ENCODE peak calls at places on chromosomes 12 and 14, in eight cellular contexts. F is HFFc6, Y is GM12865, A is cardiac muscle cell, P is WTC11, M is upper lobe of right lung, Z is psoas muscle, T is HFF-Myc. W is an unnamed sample.
A peak's percentile ranks its signal among the peaks of the same experiment; 100 is the strongest.

GRCh38 chr12:26786491-26787124 is 46.4 kb downstream of the ITPR2 start:
- DNase-seq in F (no peak), Y (no peak), A (no peak), P (no peak), M (no peak), Z (no peak), T (no peak), W (no peak)

GRCh38 chr14:35122696-35123387 is 490 bp downstream of the PRORP start:
- DNase-seq in F (peak; percentile 10), Y (no peak), A (peak; percentile 52), P (no peak), M (no peak), Z (no peak), T (peak; percentile 27), W (no peak)

GRCh38 chr12:113056631-113057488 is at the start of gene DTX1:
- DNase-seq in F (no peak), Y (no peak), A (peak; percentile 21), P (no peak), M (peak; percentile 66), Z (peak; percentile 44), T (no peak), W (peak; percentile 41)

GRCh38 chr12:8860165-8860961 is 37.9 kb downstream of the A2ML1 start:
- DNase-seq in F (peak; percentile 20), Y (peak; percentile 62), A (peak; percentile 60), P (peak; percentile 64), M (no peak), Z (peak; percentile 35), T (peak; percentile 22), W (peak; percentile 50)

GRCh38 chr14:92436115-92436776 is 77.3 kb upstream of the RIN3 start:
- DNase-seq in F (no peak), Y (no peak), A (no peak), P (no peak), M (no peak), Z (no peak), T (no peak), W (no peak)

GRCh38 chr12:132238487-132239248 is 90.7 kb downstream of the GALNT9 start:
- DNase-seq in F (no peak), Y (no peak), A (peak; percentile 11), P (no peak), M (no peak), Z (no peak), T (no peak), W (peak; percentile 38)

GRCh38 chr14:99790978-99791376 is 2.2 kb upstream of the EML1 start:
- DNase-seq in F (no peak), Y (no peak), A (no peak), P (no peak), M (peak; percentile 73), Z (no peak), T (no peak), W (no peak)

GRCh38 chr12:109998904-109999648 is at the start of gene ANKRD13A:
- DNase-seq in F (peak; percentile 91), Y (peak; percentile 99), A (peak; percentile 98), P (peak; percentile 85), M (peak; percentile 93), Z (peak; percentile 90), T (peak; percentile 92), W (peak; percentile 92)

GRCh38 chr12:131895640-131896079 is 1.2 kb downstream of the ULK1 start:
- DNase-seq in F (no peak), Y (no peak), A (no peak), P (no peak), M (no peak), Z (no peak), T (no peak), W (peak; percentile 35)

GRCh38 chr12:43758247-43758727 is 303 bp downstream of the PUS7L start:
- DNase-seq in F (no peak), Y (no peak), A (peak; percentile 46), P (peak; percentile 16), M (peak; percentile 66), Z (peak; percentile 18), T (no peak), W (no peak)

GRCh38 chr14:93906341-93907329 is 20.5 kb upstream of the FAM181A start:
- DNase-seq in F (peak; percentile 16), Y (peak; percentile 72), A (peak; percentile 52), P (peak; percentile 84), M (peak; percentile 77), Z (no peak), T (no peak), W (peak; percentile 82)

DNA sequence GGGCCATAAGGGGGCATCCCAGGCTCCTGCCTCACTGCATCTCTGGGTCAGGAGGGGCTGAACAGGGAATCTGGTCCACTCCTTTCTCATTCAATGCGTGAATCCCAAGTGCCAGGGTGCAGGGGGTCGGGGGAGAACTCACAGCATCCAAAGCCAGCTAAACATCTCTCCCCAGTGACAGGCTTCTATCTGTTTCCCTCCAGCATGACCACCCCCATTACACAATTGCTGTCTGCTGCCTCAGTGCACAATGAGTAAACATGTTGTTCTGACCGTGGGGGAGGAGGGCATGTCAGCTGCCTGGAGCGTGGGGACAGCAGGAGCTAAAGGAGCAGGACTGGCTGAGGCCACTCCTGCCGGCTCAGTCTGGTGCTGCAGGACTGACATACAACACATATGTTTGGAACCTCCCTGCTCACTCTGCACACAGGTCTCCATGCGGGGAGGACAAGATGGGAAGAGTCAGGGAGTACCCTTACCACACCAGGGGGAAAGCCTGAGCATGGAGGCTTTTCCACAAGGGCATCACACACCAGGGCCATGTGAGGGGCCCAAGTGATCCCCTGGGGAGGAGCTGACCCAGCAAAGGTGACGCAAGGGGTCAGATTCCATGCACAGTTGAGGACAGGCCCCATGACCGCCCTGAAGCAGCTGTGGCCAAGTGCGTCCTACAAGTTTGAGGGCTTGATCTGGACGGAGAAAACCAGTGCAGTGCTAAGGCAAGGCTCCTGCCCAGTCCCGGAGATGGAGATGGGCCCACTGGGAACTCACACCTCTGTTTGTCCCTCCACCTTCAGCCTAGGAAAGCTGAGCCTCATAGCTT is 1.4 kb downstream of the TNS2 start:
- DNase-seq in F (peak; percentile 71), Y (no peak), A (peak; percentile 77), P (no peak), M (peak; percentile 82), Z (peak; percentile 84), T (no peak), W (no peak)
- TF ChIP-seq CTCF in F (peak; percentile 54), Y (no peak), A (peak; percentile 13), P (no peak), M (peak; percentile 20), Z (peak; percentile 30), T (no peak), W (no peak)

DNA sequence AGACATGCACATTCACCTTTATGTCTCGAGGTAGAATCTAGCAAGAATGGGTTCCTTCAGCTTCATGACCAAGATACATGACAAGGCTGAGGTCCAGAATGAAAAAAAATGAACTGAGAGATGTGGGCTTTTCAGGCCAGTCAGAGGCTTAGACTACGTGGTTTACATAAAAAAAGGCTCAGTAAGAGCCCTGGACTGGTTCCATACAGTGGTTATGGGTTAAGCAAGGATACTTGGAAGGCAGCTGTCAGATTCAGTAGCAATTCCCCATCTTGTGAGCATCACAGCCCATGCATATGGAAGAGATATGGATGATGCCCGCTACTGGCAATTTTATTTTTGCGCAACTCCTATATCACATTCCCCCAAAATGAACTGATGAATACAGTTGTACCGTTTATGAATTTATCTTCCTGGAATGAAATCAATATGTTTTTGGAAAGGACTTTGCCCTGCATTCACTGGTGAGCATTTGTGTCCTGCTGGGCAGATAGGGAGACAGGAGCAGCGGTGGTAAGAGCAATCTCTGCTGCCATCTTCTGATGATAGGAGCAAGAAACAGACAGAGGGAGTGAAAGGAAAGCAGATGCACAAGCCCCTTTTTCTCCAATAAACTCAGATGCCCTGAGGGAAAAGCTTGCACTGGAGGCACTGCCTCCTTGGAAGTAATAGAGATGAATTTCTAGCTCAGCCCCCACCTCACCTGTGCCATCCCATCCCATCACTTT is 280.4 kb downstream of the GALC start:
- DNase-seq in F (no peak), Y (no peak), A (no peak), P (no peak), M (no peak), Z (no peak), T (no peak), W (no peak)
- TF ChIP-seq CTCF in F (no peak), Y (no peak), A (no peak), P (no peak), M (no peak), Z (no peak), T (no peak), W (no peak)

DNA sequence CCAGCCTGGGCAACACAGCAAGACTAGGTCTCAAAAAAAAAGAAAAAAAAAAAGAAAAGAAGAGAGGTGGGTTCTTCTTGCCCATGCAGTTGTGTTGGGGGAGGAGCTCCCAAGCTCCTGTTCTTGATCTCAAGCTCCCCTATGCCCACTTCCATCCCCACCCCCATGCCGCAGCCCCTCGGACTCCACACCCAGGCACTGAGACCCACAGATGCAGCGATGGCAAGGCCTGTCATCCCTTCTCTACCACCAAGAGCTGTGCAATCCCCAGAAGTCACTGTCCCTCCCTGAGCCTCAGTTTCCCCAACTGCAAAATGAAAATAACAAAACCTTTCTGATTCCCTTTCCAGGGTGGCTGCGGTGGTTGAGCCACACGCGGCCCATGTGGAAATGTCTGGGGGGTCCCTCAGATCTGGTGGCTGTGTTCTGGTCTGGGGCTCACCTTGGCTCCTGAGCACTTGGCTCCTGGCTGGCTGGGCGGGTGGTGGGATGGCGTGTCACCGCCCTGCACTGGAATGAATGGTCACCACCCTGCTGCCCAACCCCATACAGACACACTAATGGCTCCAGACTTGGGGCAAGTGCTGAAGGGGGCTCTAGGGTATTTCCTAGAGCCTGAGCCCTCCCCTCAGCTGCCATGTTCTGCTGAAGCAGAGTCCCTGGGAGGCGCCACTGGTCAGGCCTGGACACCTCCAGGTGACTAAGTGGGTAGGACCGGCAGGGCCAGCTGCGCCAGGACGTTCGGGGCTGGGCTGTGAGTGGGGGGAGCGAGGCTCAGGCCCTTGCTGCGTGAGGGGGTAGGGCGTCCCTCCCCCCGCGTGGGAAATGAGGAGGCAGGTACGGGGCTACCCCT is 22.5 kb upstream of the KIF26A start:
- DNase-seq in F (no peak), Y (no peak), A (no peak), P (peak; percentile 24), M (peak; percentile 79), Z (peak; percentile 9), T (no peak), W (no peak)
- TF ChIP-seq CTCF in F (no peak), Y (no peak), A (no peak), P (no peak), M (no peak), Z (no peak), T (no peak), W (no peak)

GRCh38 chr12:2690348-2691000 is 104.3 kb upstream of the FKBP4 start:
- DNase-seq in F (no peak), Y (no peak), A (no peak), P (no peak), M (no peak), Z (no peak), T (no peak), W (no peak)

GRCh38 chr12:2689879-2690278 is 104.9 kb upstream of the FKBP4 start:
- DNase-seq in F (no peak), Y (no peak), A (no peak), P (no peak), M (no peak), Z (no peak), T (no peak), W (no peak)

GRCh38 chr12:2691340-2692111 is 103.2 kb upstream of the FKBP4 start:
- DNase-seq in F (no peak), Y (peak; percentile 74), A (peak; percentile 16), P (peak; percentile 50), M (no peak), Z (no peak), T (no peak), W (peak; percentile 66)

GRCh38 chr12:2692156-2692555 is 102.6 kb upstream of the FKBP4 start:
- DNase-seq in F (no peak), Y (no peak), A (no peak), P (no peak), M (no peak), Z (no peak), T (no peak), W (peak; percentile 50)

DNA sequence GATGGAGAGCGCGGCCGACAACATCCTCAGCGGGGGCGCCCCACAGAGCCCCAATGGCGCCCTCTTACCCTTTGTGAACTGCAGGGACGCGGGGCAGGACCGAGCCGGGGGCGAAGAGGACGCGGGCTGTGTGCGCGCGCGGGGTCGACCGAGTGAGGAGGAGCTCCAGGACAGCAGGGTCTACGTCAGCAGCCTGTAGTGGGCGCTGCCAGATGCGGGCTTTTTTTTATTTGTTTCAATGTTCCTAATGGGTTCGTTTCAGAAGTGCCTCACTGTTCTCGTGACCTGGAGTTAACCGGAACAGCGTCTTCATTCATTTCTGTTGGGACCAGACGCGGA is 103.8 kb upstream of the FKBP4 start:
- DNase-seq in F (no peak), Y (peak; percentile 42), A (peak; percentile 51), P (peak; percentile 72), M (no peak), Z (no peak), T (no peak), W (peak; percentile 84)
- TF ChIP-seq CTCF in F (peak; percentile 34), Y (no peak), A (peak; percentile 32), P (no peak), M (peak; percentile 7), Z (no peak), T (peak; percentile 15), W (peak; percentile 34)

W was measured in activated CD8-positive, alpha-beta T cell treated with anti-CD3 and anti-CD28 coated beads for 36 hours.